ENCODE peak calls at places on chromosomes 1 and 21, in four cellular contexts. One of them, this sample, is unnamed. For H3K4me1, the result is how much of the 10 kb centered on the place peaks cover.

GRCh38 chr1:214446772-214447556 is 104.4 kb downstream of the PTPN14 start:
- DNase-seq in spleen: no peak
- DNase-seq in ovary: peak
- DNase-seq in A549: peak
- DNase-seq in this sample: no peak

GRCh38 chr1:173523329-173523728 is 46.2 kb downstream of the PRDX6 start:
- DNase-seq in ovary: no peak
- DNase-seq in A549: no peak
- DNase-seq in spleen: no peak
- DNase-seq in this sample: no peak

GRCh38 chr1:180167021-180167701 is 12.5 kb downstream of the QSOX1 start:
- DNase-seq in A549: no peak
- DNase-seq in spleen: peak
- DNase-seq in ovary: peak
- DNase-seq in this sample: peak

GRCh38 chr1:30372792-30373433 is 350.5 kb downstream of the MATN1 start:
- DNase-seq in ovary: peak
- DNase-seq in spleen: no peak
- DNase-seq in A549: no peak
- DNase-seq in this sample: peak

GRCh38 chr21:37472581-37472980 is 106.0 kb downstream of the DYRK1A start:
- DNase-seq in A549: no peak
- DNase-seq in spleen: no peak
- DNase-seq in ovary: no peak
- DNase-seq in this sample: no peak

GRCh38 chr1:40877681-40878080 is 15.5 kb upstream of the CITED4 start:
- DNase-seq in A549: no peak
- DNase-seq in spleen: peak
- DNase-seq in ovary: peak
- DNase-seq in this sample: peak

GRCh38 chr1:189769448-189769847 is 708.2 kb downstream of the BRINP3 start:
- DNase-seq in A549: no peak
- DNase-seq in ovary: no peak
- DNase-seq in spleen: no peak
- DNase-seq in this sample: no peak

GRCh38 chr1:241947355-241947754 is 10.2 kb upstream of the BECN2 start:
- DNase-seq in A549: no peak
- DNase-seq in spleen: no peak
- DNase-seq in ovary: no peak
- DNase-seq in this sample: no peak

GRCh38 chr21:27759091-27759659 is 792.3 kb upstream of the ADAMTS5 start:
- DNase-seq in A549: no peak
- DNase-seq in ovary: no peak
- DNase-seq in spleen: no peak
- DNase-seq in this sample: no peak

GRCh38 chr1:214665606-214666110 is 62.7 kb downstream of the CENPF start:
- DNase-seq in ovary: no peak
- DNase-seq in A549: no peak
- DNase-seq in spleen: no peak
- DNase-seq in this sample: no peak

DNA sequence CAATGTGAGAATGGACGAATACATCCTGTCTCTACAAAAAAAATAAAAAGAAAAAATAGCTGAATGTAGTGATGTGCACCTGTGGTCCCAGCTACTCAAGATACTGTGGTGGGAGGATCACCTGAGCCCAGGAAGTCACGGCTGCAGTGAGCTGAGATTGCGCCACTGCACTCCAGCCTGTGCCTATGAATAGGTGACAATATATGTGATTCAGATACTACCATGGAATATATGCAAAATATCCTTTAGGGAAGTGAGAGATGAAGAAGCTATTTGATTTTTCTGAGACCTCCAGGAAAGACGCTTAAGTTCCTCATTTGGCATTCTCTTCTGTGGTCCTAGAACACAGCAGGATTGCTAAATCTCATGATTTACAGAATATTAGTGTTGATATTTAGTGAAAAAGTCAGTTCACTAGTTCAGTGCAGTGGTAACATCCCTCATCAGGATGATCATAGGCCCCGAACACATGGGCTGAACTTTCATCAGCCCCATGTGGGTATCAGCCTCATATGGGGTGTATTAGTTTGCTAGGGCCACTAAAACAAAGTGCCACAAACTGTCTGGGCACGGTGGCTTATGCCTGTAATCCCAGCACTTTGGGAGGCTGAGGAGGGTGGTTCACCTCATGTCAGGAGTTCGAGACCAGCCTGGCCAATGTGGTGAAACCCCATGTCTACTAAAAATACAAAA is 6.0 kb upstream of the VASH2 start:
- DNase-seq in ovary: no peak
- DNase-seq in A549: no peak
- DNase-seq in spleen: no peak
- DNase-seq in this sample: no peak
- H3K4me3 ChIP-seq in ovary: no peak
- H3K4me3 ChIP-seq in A549: no peak
- H3K4me3 ChIP-seq in spleen: no peak
- H3K4me3 ChIP-seq in this sample: no peak

DNA sequence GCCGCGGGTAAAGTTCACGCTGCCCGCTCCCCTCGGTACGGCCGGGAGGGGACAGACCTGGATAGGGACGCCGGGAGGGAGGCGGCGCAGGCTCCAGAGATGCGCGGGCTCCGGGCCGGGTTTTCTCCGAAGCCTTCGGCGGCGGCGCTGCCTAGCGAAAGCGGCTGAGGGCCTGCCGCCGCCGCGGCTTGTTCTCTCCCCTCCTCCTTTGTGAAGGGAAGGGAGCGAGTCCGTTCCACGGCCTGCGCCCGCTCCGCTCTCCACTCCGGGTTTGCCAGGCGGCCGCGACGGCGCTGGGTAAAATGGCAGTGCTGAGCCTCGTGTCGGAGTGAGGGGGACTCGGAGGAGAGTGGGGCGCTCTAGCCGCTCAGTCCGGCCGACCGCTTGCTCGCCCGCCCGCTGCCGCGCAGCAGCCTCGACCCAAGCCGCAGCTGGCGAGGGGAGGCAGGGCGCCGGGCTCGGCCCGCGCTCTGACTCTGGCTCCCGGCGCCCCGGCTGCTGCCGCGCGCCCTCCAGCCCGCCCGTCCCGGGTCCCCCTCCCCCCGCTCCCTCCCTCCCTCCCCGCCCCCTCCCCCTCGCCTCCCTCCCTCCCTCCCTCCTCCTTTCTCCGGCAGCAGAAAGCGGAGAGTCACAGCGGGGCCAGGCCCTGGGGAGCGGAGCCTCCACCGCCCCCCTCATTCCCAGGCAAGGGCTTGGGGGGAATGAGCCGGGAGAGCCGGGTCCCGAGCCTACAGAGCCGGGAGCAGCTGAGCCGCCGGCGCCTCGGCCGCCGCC is at the start of gene ARID1A:
- DNase-seq in A549: peak
- DNase-seq in spleen: peak
- DNase-seq in ovary: peak
- DNase-seq in this sample: peak
- TF ChIP-seq POLR2A in A549: peak
- TF ChIP-seq POLR2A in spleen: no peak
- TF ChIP-seq POLR2A in ovary: peak
- TF ChIP-seq POLR2A in this sample: no peak

DNA sequence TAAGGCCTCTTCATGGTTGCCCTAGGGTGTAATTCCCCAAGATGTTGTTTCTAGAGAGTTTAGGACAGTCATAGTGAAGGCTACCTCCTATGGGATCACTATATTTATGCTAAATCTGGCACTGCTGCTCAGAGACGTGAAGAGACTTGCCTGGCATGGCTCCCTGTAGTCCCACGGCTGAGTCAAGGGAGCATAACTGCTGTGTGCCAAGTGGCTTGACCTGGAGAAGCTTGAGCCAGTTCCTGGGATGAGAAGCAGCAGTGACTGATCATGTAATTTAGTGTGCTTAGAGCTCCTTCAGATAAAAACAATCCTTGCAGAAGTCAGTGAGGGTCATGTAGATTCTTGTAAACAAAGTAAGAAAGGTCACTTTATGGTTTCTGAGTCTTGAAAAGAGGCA is 68.9 kb upstream of the TSPAN2 start:
- DNase-seq in A549: no peak
- DNase-seq in spleen: no peak
- DNase-seq in ovary: peak
- DNase-seq in this sample: no peak
- H3K4me1 ChIP-seq in A549: under half
- H3K4me1 ChIP-seq in spleen: under half
- H3K4me1 ChIP-seq in ovary: under half
- H3K4me1 ChIP-seq in this sample: under half

DNA sequence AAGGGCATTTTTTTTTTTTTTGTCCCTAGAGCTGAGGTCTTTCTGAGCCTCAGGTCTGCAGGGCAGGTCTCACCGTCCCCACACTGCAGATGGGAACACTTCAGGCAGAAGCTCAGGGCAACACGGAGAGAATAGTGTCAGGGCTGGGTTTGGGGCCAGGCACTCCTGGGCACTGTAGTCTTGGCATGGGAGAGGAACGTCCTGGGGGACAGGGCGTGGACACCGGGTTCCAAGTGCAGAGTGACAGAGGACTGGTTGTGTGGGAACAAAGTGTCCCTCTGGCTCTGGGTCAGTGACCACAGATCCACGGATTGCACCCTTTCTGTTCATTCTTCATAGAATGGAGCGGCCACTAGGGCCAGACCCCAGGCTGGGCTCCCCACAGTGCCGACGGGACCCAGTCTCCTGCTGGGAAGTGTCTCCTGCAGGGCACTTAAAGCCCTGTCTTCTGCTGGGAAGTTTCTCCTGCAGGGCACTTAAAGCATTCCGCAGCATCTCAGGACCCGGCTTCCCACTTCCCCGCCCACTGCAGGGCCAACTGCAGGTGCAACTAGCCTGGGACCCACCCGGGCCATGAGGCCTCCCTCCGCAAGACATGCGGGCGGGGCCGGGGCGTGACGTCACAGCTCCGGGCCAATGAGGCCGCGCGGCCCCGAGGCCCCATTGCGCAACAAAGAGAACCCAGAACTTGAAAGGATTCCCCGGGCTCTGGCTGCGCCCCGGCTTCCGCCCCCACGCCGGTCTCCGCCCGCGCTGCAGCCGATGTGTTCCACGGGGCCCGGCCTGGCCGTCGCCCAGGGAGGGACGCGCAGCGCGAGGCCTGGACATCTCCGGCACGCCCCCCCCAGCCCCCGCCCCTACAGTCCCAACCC is 1.2 kb downstream of the GPR153 start:
- DNase-seq in ovary: peak
- DNase-seq in A549: peak
- DNase-seq in spleen: peak
- DNase-seq in this sample: peak
- H3K4me3 ChIP-seq in ovary: peak
- H3K4me3 ChIP-seq in A549: peak
- H3K4me3 ChIP-seq in spleen: peak
- H3K4me3 ChIP-seq in this sample: peak

GRCh38 chr1:177973585-177973984 is 3.7 kb upstream of the SEC16B start:
- DNase-seq in ovary: no peak
- DNase-seq in A549: no peak
- DNase-seq in spleen: no peak
- DNase-seq in this sample: no peak

GRCh38 chr1:177964336-177964735 is 5.5 kb downstream of the SEC16B start:
- DNase-seq in A549: no peak
- DNase-seq in ovary: no peak
- DNase-seq in spleen: no peak
- DNase-seq in this sample: no peak

GRCh38 chr1:177969825-177970371 is at the start of gene SEC16B:
- DNase-seq in ovary: no peak
- DNase-seq in A549: peak
- DNase-seq in spleen: no peak
- DNase-seq in this sample: no peak

GRCh38 chr1:177966199-177966598 is 3.7 kb downstream of the SEC16B start:
- DNase-seq in ovary: no peak
- DNase-seq in A549: no peak
- DNase-seq in spleen: no peak
- DNase-seq in this sample: no peak

GRCh38 chr1:177969109-177969508 is 749 bp downstream of the SEC16B start:
- DNase-seq in A549: no peak
- DNase-seq in ovary: no peak
- DNase-seq in spleen: no peak
- DNase-seq in this sample: no peak
- TF ChIP-seq POLR2A in A549: no peak
- TF ChIP-seq POLR2A in ovary: no peak
- TF ChIP-seq POLR2A in spleen: no peak
- TF ChIP-seq POLR2A in this sample: no peak

GRCh38 chr21:35635261-35635660 is 425.1 kb downstream of the SETD4 start:
- DNase-seq in ovary: no peak
- DNase-seq in spleen: no peak
- DNase-seq in A549: no peak
- DNase-seq in this sample: no peak

GRCh38 chr21:35641271-35642016 is 418.9 kb downstream of the SETD4 start:
- DNase-seq in A549: no peak
- DNase-seq in spleen: no peak
- DNase-seq in ovary: no peak
- DNase-seq in this sample: no peak

GRCh38 chr21:35635994-35636393 is 424.3 kb downstream of the SETD4 start:
- DNase-seq in ovary: no peak
- DNase-seq in spleen: no peak
- DNase-seq in A549: no peak
- DNase-seq in this sample: no peak

GRCh38 chr21:35632711-35633110 is 427.6 kb downstream of the SETD4 start:
- DNase-seq in ovary: no peak
- DNase-seq in A549: no peak
- DNase-seq in spleen: no peak
- DNase-seq in this sample: no peak

GRCh38 chr21:35637431-35637830 is 422.9 kb downstream of the SETD4 start:
- DNase-seq in spleen: no peak
- DNase-seq in ovary: no peak
- DNase-seq in A549: no peak
- DNase-seq in this sample: no peak
- H3K4me1 ChIP-seq in spleen: under half
- H3K4me1 ChIP-seq in ovary: under half
- H3K4me1 ChIP-seq in A549: under half
- H3K4me1 ChIP-seq in this sample: under half

GRCh38 chr1:94541175-94542087 is at the start of gene F3:
- DNase-seq in ovary: peak
- DNase-seq in A549: peak
- DNase-seq in spleen: peak
- DNase-seq in this sample: peak

GRCh38 chr1:94542088-94542671 is 621 bp upstream of the F3 start:
- DNase-seq in spleen: peak
- DNase-seq in ovary: peak
- DNase-seq in A549: no peak
- DNase-seq in this sample: peak

GRCh38 chr1:94543893-94544635 is 2.5 kb upstream of the F3 start:
- DNase-seq in spleen: no peak
- DNase-seq in A549: no peak
- DNase-seq in ovary: no peak
- DNase-seq in this sample: no peak

GRCh38 chr1:94544706-94545490 is 3.3 kb upstream of the F3 start:
- DNase-seq in ovary: no peak
- DNase-seq in A549: no peak
- DNase-seq in spleen: no peak
- DNase-seq in this sample: no peak

DNA sequence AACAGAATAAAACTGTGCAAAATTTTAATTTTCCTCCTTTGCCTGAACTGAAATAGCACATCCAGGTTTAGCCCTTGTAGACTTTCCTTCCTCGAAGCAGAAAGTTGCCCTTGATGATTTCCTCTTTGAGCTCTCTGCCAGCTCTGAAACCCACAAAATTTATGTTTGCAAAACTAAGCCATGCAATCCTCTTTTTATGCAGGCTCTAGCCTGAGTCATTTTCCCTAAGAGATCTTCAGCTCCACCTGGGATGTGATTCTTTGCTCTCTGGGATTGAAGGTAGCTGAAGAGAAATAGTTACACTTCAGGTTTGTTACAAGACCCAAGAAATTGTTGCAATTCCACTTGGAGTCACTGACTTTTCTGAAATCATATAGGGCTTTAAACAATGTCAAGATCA is 1.4 kb upstream of the F3 start:
- DNase-seq in spleen: no peak
- DNase-seq in A549: no peak
- DNase-seq in ovary: no peak
- DNase-seq in this sample: no peak
- H3K4me3 ChIP-seq in spleen: no peak
- H3K4me3 ChIP-seq in A549: no peak
- H3K4me3 ChIP-seq in ovary: peak
- H3K4me3 ChIP-seq in this sample: peak